ENCODE peak calls at places on chromosomes 11 and 22, in seven cellular contexts. Z is K562, U is HCT116, D is T47D, K is GM12878, R is HepG2, S is H1. E is an unnamed sample.

GRCh38 chr22:43217285-43218030 is 30.5 kb upstream of the TTLL12 start:
- DNase-seq in Z (no peak), U (no peak), D (no peak), K (no peak), R (no peak), S (no peak), E (no peak)

GRCh38 chr22:25764270-25765015 is 22.5 kb downstream of the MYO18B start:
- DNase-seq in Z (peak; percentile 30), U (no peak), D (no peak), K (no peak), R (no peak), S (no peak), E (peak; percentile 42)

GRCh38 chr11:34126959-34127848 is 21.8 kb downstream of the NAT10 start:
- DNase-seq in Z (no peak), U (no peak), D (no peak), K (no peak), R (no peak), S (no peak), E (no peak)

GRCh38 chr11:116353517-116353916 is 419.3 kb downstream of the BUD13 start:
- DNase-seq in Z (no peak), U (no peak), D (no peak), K (no peak), R (no peak), S (no peak), E (no peak)

GRCh38 chr11:30789270-30789669 is 203.1 kb upstream of the MPPED2 start:
- DNase-seq in Z (no peak), U (no peak), D (no peak), K (no peak), R (no peak), S (no peak), E (no peak)

GRCh38 chr22:19759994-19760651 is 455 bp upstream of the TBX1 start:
- DNase-seq in Z (peak; percentile 98), U (no peak), D (no peak), K (no peak), R (no peak), S (no peak), E (peak; percentile 74)

GRCh38 chr11:62566247-62566646 is 7.4 kb downstream of the EEF1G start:
- DNase-seq in Z (no peak), U (no peak), D (no peak), K (no peak), R (no peak), S (no peak), E (no peak)

GRCh38 chr11:77149716-77150392 is 21.8 kb downstream of the MYO7A start:
- DNase-seq in Z (no peak), U (no peak), D (no peak), K (no peak), R (no peak), S (no peak), E (no peak)

GRCh38 chr11:18393581-18394299 is 623 bp upstream of the LDHA start:
- DNase-seq in Z (no peak), U (no peak), D (no peak), K (no peak), R (no peak), S (no peak), E (no peak)

GRCh38 chr11:30683176-30683575 is 97.0 kb upstream of the MPPED2 start:
- DNase-seq in Z (no peak), U (no peak), D (no peak), K (no peak), R (no peak), S (no peak), E (no peak)

GRCh38 chr11:72238040-72238450 is 5.9 kb downstream of the PHOX2A start:
- DNase-seq in Z (peak; percentile 77), U (peak; percentile 44), D (peak; percentile 59), K (no peak), R (peak; percentile 47), S (peak; percentile 85), E (peak; percentile 87)

GRCh38 chr11:128664286-128664685 is 29.6 kb upstream of the FLI1 start:
- DNase-seq in Z (no peak), U (no peak), D (no peak), K (no peak), R (no peak), S (no peak), E (no peak)

GRCh38 chr11:128663824-128664223 is 30.0 kb upstream of the FLI1 start:
- DNase-seq in Z (no peak), U (no peak), D (no peak), K (no peak), R (no peak), S (no peak), E (no peak)

GRCh38 chr11:128662960-128663359 is 30.9 kb upstream of the FLI1 start:
- DNase-seq in Z (no peak), U (no peak), D (no peak), K (no peak), R (no peak), S (no peak), E (peak; percentile 38)

GRCh38 chr11:128658499-128658898 is 35.4 kb upstream of the FLI1 start:
- DNase-seq in Z (no peak), U (no peak), D (no peak), K (no peak), R (no peak), S (no peak), E (no peak)

DNA sequence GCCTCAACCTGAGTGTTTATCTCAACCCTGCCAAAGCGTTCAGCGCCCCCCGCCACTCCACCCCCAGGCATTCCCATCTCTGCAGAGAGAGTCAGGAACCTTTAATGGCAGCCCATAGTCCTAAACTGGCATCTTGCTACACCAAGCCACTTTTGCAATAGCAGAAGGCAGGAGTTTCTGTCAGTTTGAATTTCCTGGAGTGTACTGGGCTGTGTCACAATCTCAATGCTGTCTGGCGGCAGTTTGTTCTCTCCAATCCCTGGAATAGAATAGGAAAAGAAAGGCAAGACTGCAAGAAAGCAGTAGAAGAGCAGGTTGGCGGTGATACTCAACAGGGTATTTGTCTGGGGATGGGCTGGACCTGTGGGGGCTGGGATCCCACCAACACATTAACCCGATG is 32.9 kb upstream of the FLI1 start:
- DNase-seq in Z (no peak), U (no peak), D (no peak), K (no peak), R (no peak), S (no peak), E (no peak)
- TF ChIP-seq JUND in Z (no peak), U (no peak), D (no peak), K (no peak), R (no peak), S (no peak), E (no peak)

GRCh38 chr22:22735695-22736611 is 91.5 kb downstream of the GGTLC2 start:
- DNase-seq in Z (no peak), U (no peak), D (no peak), K (no peak), R (no peak), S (no peak), E (no peak)

GRCh38 chr22:22728382-22728781 is 84.0 kb downstream of the GGTLC2 start:
- DNase-seq in Z (no peak), U (no peak), D (no peak), K (no peak), R (no peak), S (no peak), E (no peak)

GRCh38 chr22:22731374-22731676 is 86.9 kb downstream of the GGTLC2 start:
- DNase-seq in Z (no peak), U (no peak), D (no peak), K (no peak), R (no peak), S (no peak), E (no peak)

GRCh38 chr22:22733881-22734373 is 89.5 kb downstream of the GGTLC2 start:
- DNase-seq in Z (no peak), U (no peak), D (no peak), K (no peak), R (no peak), S (no peak), E (no peak)

DNA sequence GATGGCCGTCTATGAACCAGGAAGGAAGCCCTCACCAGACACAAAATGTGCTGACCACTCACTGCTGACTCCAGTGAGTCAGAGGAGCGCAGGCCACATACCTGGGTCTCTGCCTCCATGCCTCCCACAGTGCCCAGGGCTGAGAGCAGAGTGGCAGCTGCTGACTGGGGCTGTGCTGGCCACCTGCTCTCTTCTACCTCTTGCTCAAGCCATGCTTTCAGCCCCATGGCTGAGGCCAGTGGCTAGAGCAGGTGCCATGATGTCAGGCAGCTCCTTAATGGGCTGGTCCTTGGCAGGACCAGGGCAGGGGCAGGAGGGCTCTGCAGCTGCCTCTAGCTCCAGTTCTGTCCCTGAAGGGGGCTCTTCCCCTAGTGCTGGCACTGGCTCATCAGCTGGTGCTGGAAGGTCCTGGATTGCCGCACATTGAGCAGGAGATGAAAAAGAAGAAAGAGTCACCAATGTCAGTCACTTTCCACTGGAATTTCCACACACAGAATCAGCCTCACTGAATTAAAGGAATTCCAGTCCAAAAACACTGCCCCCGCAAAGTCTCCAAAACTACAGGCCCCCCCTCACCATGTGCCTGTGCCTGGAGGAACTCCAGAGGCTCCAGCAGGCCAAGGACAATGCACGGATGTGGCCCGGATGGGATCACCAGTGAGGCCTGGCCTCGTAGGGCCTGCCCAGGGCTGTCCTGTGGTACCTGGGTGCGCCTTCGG is 86.4 kb downstream of the GGTLC2 start:
- DNase-seq in Z (peak; percentile 55), U (no peak), D (no peak), K (no peak), R (no peak), S (no peak), E (no peak)
- TF ChIP-seq JUND in Z (no peak), U (no peak), D (no peak), K (no peak), R (no peak), S (no peak), E (no peak)

GRCh38 chr22:47197735-47198500 is 435.5 kb downstream of the TBC1D22A start:
- DNase-seq in Z (no peak), U (no peak), D (no peak), K (no peak), R (no peak), S (no peak), E (peak; percentile 30)
- TF ChIP-seq JUND in Z (no peak), U (no peak), D (no peak), K (no peak), R (no peak), S (no peak), E (no peak)

GRCh38 chr11:118142809-118143208 is 9.8 kb downstream of the SCN4B start:
- DNase-seq in Z (no peak), U (no peak), D (peak; percentile 74), K (no peak), R (no peak), S (no peak), E (no peak)
- TF ChIP-seq JUND in Z (no peak), U (no peak), D (no peak), K (no peak), R (no peak), S (no peak), E (no peak)

GRCh38 chr11:57530215-57530595 is 349 bp downstream of the TIMM10 start:
- DNase-seq in Z (no peak), U (no peak), D (no peak), K (no peak), R (no peak), S (no peak), E (no peak)
- TF ChIP-seq JUND in Z (no peak), U (no peak), D (no peak), K (no peak), R (no peak), S (no peak), E (no peak)

E was measured in SK-N-SH.